ENCODE peak calls at places on chromosome 13, in eight cellular contexts. E is NCI-H460; J is HFFc6; Q is A673; O is adrenal gland; W is activated T-cell treated with anti-CD3 and anti-CD28 coated beads for 1 hour; M is iris pigment epithelial cell; C is stimulated activated naive CD8-positive, alpha-beta T cell treated with anti-CD3 and anti-CD28 coated beads, Interleukin-15, amount 100 ng/mL, for 72 hours. N is an unnamed sample.

GRCh38 chr13:42094641-42095040 is 46.2 kb downstream of the DGKH start:
- DNase-seq in E (no peak), J (no peak), Q (no peak), O (no peak), W (no peak), M (no peak), C (no peak), N (no peak)

GRCh38 chr13:88068975-88069374 is 397.8 kb downstream of the SLITRK5 start:
- DNase-seq in E (no peak), J (no peak), Q (peak), O (no peak), W (no peak), M (no peak), C (no peak), N (peak)

GRCh38 chr13:28718186-28718537 is 608 bp downstream of the SLC46A3 start:
- DNase-seq in E (no peak), J (no peak), Q (no peak), O (no peak), W (no peak), M (peak), C (no peak), N (no peak)

GRCh38 chr13:46751811-46752635 is 44.9 kb downstream of the ESD start:
- DNase-seq in E (no peak), J (peak), Q (peak), O (no peak), W (no peak), M (peak), C (peak), N (no peak)

GRCh38 chr13:78258304-78258703 is 339.7 kb upstream of the EDNRB start:
- DNase-seq in E (no peak), J (no peak), Q (no peak), O (no peak), W (no peak), M (no peak), C (no peak), N (no peak)

GRCh38 chr13:35927554-35927953 is 203.6 kb downstream of the DCLK1 start:
- DNase-seq in E (peak), J (peak), Q (peak), O (peak), W (no peak), M (peak), C (no peak), N (peak)

GRCh38 chr13:44088409-44088808 is 208.7 kb downstream of the LACC1 start:
- DNase-seq in E (no peak), J (no peak), Q (no peak), O (no peak), W (no peak), M (no peak), C (no peak), N (no peak)

GRCh38 chr13:47661076-47661475 is 340.0 kb downstream of the SUCLA2 start:
- DNase-seq in E (no peak), J (peak), Q (peak), O (no peak), W (no peak), M (peak), C (no peak), N (no peak)

GRCh38 chr13:41905600-41906254 is 55.2 kb downstream of the VWA8 start:
- DNase-seq in E (peak), J (peak), Q (peak), O (no peak), W (no peak), M (peak), C (no peak), N (peak)

GRCh38 chr13:23081246-23081645 is 99.5 kb upstream of the SGCG start:
- DNase-seq in E (no peak), J (peak), Q (no peak), O (no peak), W (no peak), M (no peak), C (no peak), N (no peak)

GRCh38 chr13:110055089-110055488 is 251.9 kb downstream of the COL4A1 start:
- DNase-seq in E (no peak), J (peak), Q (no peak), O (no peak), W (no peak), M (peak), C (peak), N (no peak)

GRCh38 chr13:107803822-107804495 is 411.4 kb downstream of the LIG4 start:
- DNase-seq in E (no peak), J (no peak), Q (no peak), O (no peak), W (no peak), M (no peak), C (no peak), N (no peak)

GRCh38 chr13:46495647-46496046 is 57.3 kb upstream of the LRCH1 start:
- DNase-seq in E (no peak), J (no peak), Q (no peak), O (no peak), W (no peak), M (no peak), C (no peak), N (no peak)

GRCh38 chr13:109945206-109945960 is 159.0 kb upstream of the IRS2 start:
- DNase-seq in E (no peak), J (peak), Q (no peak), O (no peak), W (no peak), M (peak), C (no peak), N (peak)

GRCh38 chr13:113629814-113630213 is 28.2 kb downstream of the ATP4B start:
- DNase-seq in E (no peak), J (no peak), Q (no peak), O (no peak), W (no peak), M (no peak), C (no peak), N (no peak)

GRCh38 chr13:19864018-19864338 is 529 bp upstream of the ZMYM5 start:
- DNase-seq in E (no peak), J (peak), Q (no peak), O (peak), W (peak), M (peak), C (no peak), N (no peak)

GRCh38 chr13:43019811-43020210 is 3.6 kb upstream of the DNAJC15 start:
- DNase-seq in E (no peak), J (no peak), Q (no peak), O (no peak), W (no peak), M (peak), C (no peak), N (no peak)

GRCh38 chr13:86601351-86601750 is 802.1 kb upstream of the SLITRK6 start:
- DNase-seq in E (no peak), J (no peak), Q (no peak), O (no peak), W (no peak), M (no peak), C (no peak), N (no peak)

GRCh38 chr13:33033361-33033812 is 17.2 kb downstream of the KL start:
- DNase-seq in E (no peak), J (no peak), Q (peak), O (no peak), W (no peak), M (no peak), C (peak), N (no peak)

GRCh38 chr13:102847272-102848234 is 1.7 kb downstream of the ERCC5 start:
- DNase-seq in E (no peak), J (no peak), Q (peak), O (no peak), W (no peak), M (peak), C (no peak), N (peak)

GRCh38 chr13:44516771-44517170 is 59.4 kb downstream of the TSC22D1 start:
- DNase-seq in E (no peak), J (no peak), Q (no peak), O (no peak), W (no peak), M (no peak), C (no peak), N (no peak)

GRCh38 chr13:46173656-46174055 is 8.3 kb downstream of the LCP1 start:
- DNase-seq in E (no peak), J (no peak), Q (no peak), O (no peak), W (no peak), M (no peak), C (no peak), N (no peak)

GRCh38 chr13:79404361-79404760 is 1.7 kb downstream of the RBM26 start:
- DNase-seq in E (no peak), J (no peak), Q (no peak), O (no peak), W (no peak), M (no peak), C (no peak), N (no peak)

GRCh38 chr13:44618326-44618725 is 42.2 kb upstream of the TSC22D1 start:
- DNase-seq in E (no peak), J (no peak), Q (no peak), O (no peak), W (no peak), M (peak), C (no peak), N (no peak)

GRCh38 chr13:49341941-49342340 is 94.2 kb downstream of the CDADC1 start:
- DNase-seq in E (no peak), J (no peak), Q (no peak), O (no peak), W (no peak), M (no peak), C (no peak), N (no peak)

GRCh38 chr13:111005364-111005763 is 90.5 kb upstream of the ANKRD10 start:
- DNase-seq in E (no peak), J (peak), Q (no peak), O (no peak), W (no peak), M (peak), C (no peak), N (peak)

GRCh38 chr13:40170982-40171381 is 495.5 kb downstream of the FOXO1 start:
- DNase-seq in E (no peak), J (no peak), Q (no peak), O (no peak), W (no peak), M (no peak), C (peak), N (no peak)

GRCh38 chr13:114067381-114067885 is 65.0 kb downstream of the RASA3 start:
- DNase-seq in E (no peak), J (peak), Q (no peak), O (no peak), W (no peak), M (no peak), C (peak), N (no peak)

GRCh38 chr13:47250141-47250540 is 353.3 kb upstream of the HTR2A start:
- DNase-seq in E (no peak), J (no peak), Q (no peak), O (no peak), W (no peak), M (no peak), C (no peak), N (no peak)

GRCh38 chr13:101092985-101093384 is 323.3 kb downstream of the NALCN start:
- DNase-seq in E (no peak), J (no peak), Q (peak), O (no peak), W (no peak), M (peak), C (no peak), N (no peak)

GRCh38 chr13:49292742-49293498 is 45.2 kb downstream of the CDADC1 start:
- DNase-seq in E (no peak), J (peak), Q (peak), O (peak), W (no peak), M (peak), C (peak), N (no peak)

GRCh38 chr13:65679240-65679639 is 1550.9 kb downstream of the PCDH9 start:
- DNase-seq in E (no peak), J (no peak), Q (no peak), O (no peak), W (no peak), M (peak), C (no peak), N (no peak)

GRCh38 chr13:96052655-96053002 is 572 bp downstream of the UGGT2 start:
- DNase-seq in E (peak), J (peak), Q (peak), O (no peak), W (no peak), M (peak), C (no peak), N (peak)

GRCh38 chr13:100163375-100163774 is 74.5 kb downstream of the PCCA start:
- DNase-seq in E (no peak), J (no peak), Q (no peak), O (no peak), W (no peak), M (no peak), C (no peak), N (no peak)

GRCh38 chr13:44181938-44182337 is 191.7 kb upstream of the SERP2 start:
- DNase-seq in E (no peak), J (no peak), Q (no peak), O (no peak), W (no peak), M (peak), C (no peak), N (no peak)

GRCh38 chr13:79810671-79811070 is 329.7 kb downstream of the NDFIP2 start:
- DNase-seq in E (no peak), J (peak), Q (no peak), O (no peak), W (no peak), M (peak), C (no peak), N (peak)

GRCh38 chr13:26557393-26558073 is at the start of gene WASF3:
- DNase-seq in E (peak), J (peak), Q (peak), O (peak), W (no peak), M (peak), C (peak), N (peak)

GRCh38 chr13:86174632-86175031 is 375.4 kb upstream of the SLITRK6 start:
- DNase-seq in E (no peak), J (no peak), Q (no peak), O (no peak), W (no peak), M (no peak), C (no peak), N (no peak)

GRCh38 chr13:109012115-109012514 is 382.7 kb downstream of the MYO16 start:
- DNase-seq in E (no peak), J (no peak), Q (no peak), O (no peak), W (no peak), M (no peak), C (no peak), N (no peak)